ENCODE peak calls at places on chromosome 13, in six cellular contexts. E, G, J, Q, V and D are unnamed samples.

GRCh38 chr13:99628442-99628841 is 127.2 kb downstream of the TM9SF2 start:
- DNase-seq in Q (no peak), V (no peak), G (no peak), E (no peak), J (no peak), D (no peak)

GRCh38 chr13:50511877-50512332 is 331.6 kb downstream of the DLEU7 start:
- DNase-seq in G (no peak), Q (no peak), V (no peak), E (no peak), J (no peak), D (no peak)

GRCh38 chr13:87123987-87124784 is 547.0 kb upstream of the SLITRK5 start:
- DNase-seq in G (no peak), J (peak), Q (peak), V (no peak), E (no peak), D (no peak)

GRCh38 chr13:111947026-111947810 is 119.7 kb upstream of the SOX1 start:
- DNase-seq in J (no peak), Q (no peak), E (no peak), G (no peak), V (no peak), D (no peak)

GRCh38 chr13:33610471-33611015 is 207.4 kb upstream of the RFC3 start:
- DNase-seq in V (no peak), J (peak), G (no peak), Q (peak), E (no peak), D (peak)

GRCh38 chr13:85099245-85099644 is 700.0 kb downstream of the SLITRK6 start:
- DNase-seq in Q (no peak), J (no peak), G (no peak), V (no peak), E (no peak), D (no peak)

GRCh38 chr13:97212540-97213146 is 9.5 kb upstream of the MBNL2 start:
- DNase-seq in J (peak), Q (no peak), E (no peak), V (no peak), G (no peak), D (no peak)

GRCh38 chr13:39892731-39893293 is 237.3 kb downstream of the COG6 start:
- DNase-seq in Q (no peak), J (no peak), E (no peak), V (peak), G (no peak), D (no peak)

GRCh38 chr13:28464861-28465260 is 30.1 kb downstream of the FLT1 start:
- DNase-seq in E (no peak), G (no peak), Q (no peak), J (no peak), V (no peak), D (no peak)

GRCh38 chr13:29689548-29689947 is 94.1 kb upstream of the SLC7A1 start:
- DNase-seq in Q (no peak), G (no peak), J (no peak), V (no peak), E (no peak), D (no peak)

GRCh38 chr13:94280357-94280756 is 199.1 kb downstream of the DCT start:
- DNase-seq in G (no peak), V (no peak), E (no peak), J (peak), Q (no peak), D (no peak)

GRCh38 chr13:21076265-21076653 is 14.9 kb upstream of the LATS2 start:
- DNase-seq in Q (no peak), J (no peak), E (no peak), V (no peak), G (no peak), D (no peak)

GRCh38 chr13:30976041-30976440 is 43.6 kb downstream of the TEX26 start:
- DNase-seq in J (no peak), V (no peak), G (no peak), Q (no peak), E (no peak), D (no peak)

GRCh38 chr13:30983431-30983830 is 51.0 kb downstream of the TEX26 start:
- DNase-seq in Q (no peak), G (no peak), J (no peak), E (no peak), V (no peak), D (no peak)

GRCh38 chr13:30982506-30982905 is 50.0 kb downstream of the TEX26 start:
- DNase-seq in E (no peak), G (no peak), Q (no peak), V (no peak), J (no peak), D (no peak)

GRCh38 chr13:30982911-30983310 is 50.5 kb downstream of the TEX26 start:
- DNase-seq in G (no peak), V (no peak), Q (no peak), J (no peak), E (no peak), D (no peak)

DNA sequence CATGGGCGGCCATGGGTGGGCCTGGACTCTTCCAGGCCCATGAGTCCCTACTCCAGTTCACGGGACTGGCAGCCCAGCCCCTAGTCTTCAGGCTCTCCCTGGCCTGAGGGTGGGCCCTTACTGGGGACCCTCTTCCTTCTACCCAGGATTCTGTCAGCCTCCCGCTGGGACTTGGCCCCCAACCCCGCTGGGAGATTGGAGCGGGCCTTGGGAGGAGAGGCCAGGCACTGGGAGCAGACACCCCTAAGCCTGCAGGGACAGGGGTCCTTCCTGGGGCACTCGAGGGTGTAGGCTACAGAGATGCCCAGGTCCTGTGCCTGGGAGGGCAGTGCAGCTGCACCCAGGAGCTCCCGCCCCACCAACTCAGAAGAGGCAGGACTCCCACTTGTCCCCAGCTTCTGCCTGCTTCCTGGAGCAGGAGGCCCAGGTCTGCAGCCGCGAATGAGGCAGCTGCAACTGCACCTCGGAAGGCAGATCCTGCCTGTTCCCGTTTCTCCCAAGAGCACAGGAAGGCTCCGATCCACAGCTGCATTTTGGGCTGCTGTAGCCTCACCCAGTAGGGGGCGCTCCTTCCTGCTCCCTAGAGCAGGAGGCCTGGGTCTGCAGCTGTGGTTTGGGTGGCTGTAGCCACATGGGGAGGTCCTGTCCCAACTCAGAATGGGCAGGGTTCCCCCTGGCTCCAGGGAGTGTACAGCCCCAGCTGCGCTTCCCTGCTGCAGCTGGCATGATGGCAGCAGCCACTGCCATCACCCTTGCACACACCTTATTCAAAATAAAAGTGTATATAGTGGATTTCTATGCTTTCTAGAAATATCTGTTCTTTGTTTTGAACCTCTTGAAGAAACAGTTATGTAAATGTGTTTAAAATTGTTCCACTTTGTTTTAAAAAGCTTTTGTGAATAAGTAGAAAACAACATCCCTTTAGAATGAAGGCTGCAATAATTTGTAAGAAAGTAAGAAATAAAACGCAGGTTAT is 46.8 kb downstream of the TEX26 start:
- DNase-seq in E (no peak), Q (peak), G (no peak), J (peak), V (no peak), D (no peak)
- TF ChIP-seq CTCF in E (peak), Q (peak), G (no peak), J (peak), V (no peak), D (peak)

DNA sequence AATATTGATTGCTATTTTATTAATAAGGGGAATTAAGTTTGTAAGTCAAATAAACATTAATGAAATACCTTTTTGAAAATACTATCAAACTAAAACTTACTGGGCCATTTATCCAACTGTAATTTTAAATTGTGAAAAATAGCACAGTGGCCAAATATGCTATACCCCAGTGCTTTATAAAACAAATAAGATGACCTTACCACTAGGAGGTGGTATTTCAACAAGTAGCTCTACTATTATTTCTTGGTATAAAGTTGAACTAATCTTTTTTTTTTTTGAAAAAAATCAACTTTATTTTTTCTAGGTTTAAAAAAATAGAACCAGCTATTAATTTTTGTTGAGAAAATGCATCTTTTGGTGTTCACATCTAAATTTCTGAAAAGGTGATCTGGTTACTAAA is 14.7 kb downstream of the LACC1 start:
- DNase-seq in V (no peak), G (no peak), J (no peak), Q (no peak), E (no peak), D (no peak)
- TF ChIP-seq CTCF in V (no peak), G (no peak), J (peak), Q (peak), E (peak), D (no peak)

GRCh38 chr13:65615506-65615905 is 1614.6 kb downstream of the PCDH9 start:
- DNase-seq in E (no peak), G (no peak), Q (no peak), J (no peak), V (no peak), D (no peak)

GRCh38 chr13:65613004-65613403 is 1617.1 kb downstream of the PCDH9 start:
- DNase-seq in Q (no peak), G (no peak), E (no peak), V (no peak), J (peak), D (no peak)
- TF ChIP-seq CTCF in Q (peak), G (no peak), E (peak), V (no peak), J (no peak), D (no peak)

GRCh38 chr13:91158015-91158390 is 189.5 kb upstream of the MIR17HG start:
- DNase-seq in J (no peak), E (no peak), G (no peak), V (no peak), Q (no peak), D (no peak)

GRCh38 chr13:91166714-91167511 is 180.6 kb upstream of the MIR17HG start:
- DNase-seq in Q (no peak), E (no peak), V (no peak), J (no peak), G (no peak), D (no peak)

GRCh38 chr13:91165758-91166157 is 181.7 kb upstream of the MIR17HG start:
- DNase-seq in V (no peak), Q (no peak), G (no peak), E (no peak), J (no peak), D (no peak)

GRCh38 chr13:91157273-91158014 is 190.0 kb upstream of the MIR17HG start:
- DNase-seq in Q (no peak), J (no peak), V (no peak), E (no peak), G (no peak), D (no peak)

DNA sequence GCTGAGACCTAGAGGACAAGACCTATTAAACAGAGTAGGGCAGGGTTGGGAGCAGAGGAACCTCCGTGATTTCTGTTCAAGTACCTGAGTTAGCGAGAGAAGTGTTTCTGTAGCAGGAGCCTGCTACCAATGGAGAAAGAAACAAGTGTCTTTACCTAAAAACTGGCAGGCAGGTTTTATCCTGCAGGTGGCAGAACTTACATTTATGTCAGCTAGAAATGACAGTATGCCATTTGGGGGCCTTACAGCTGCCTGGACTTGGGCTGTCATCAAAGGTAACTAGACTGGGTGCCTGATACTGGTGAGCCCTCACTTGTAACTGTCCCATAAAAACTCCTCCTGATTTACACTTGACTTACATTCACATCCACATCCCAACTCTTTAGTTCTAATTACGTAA is 185.3 kb upstream of the MIR17HG start:
- DNase-seq in G (no peak), V (no peak), J (no peak), E (no peak), Q (no peak), D (no peak)
- TF ChIP-seq CTCF in G (no peak), V (no peak), J (no peak), E (peak), Q (no peak), D (no peak)

DNA sequence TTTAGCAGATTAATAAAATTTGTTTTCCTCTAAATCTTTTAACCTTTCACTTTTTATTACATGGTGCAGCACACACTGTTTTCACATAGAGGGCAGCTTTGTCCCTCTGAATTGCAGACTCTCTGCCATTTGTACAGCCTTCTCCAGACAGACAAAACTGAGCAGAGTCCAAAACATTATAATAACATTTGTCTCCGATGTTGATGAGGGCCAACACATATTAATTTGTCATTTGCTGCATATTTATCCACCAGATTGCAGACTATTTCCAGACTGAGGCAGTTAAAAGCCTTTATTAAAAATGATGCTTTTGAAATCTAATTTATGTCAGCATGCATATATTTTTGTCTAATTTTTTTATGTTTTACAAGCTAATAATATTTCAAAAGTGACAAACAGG is 1251.9 kb upstream of the SLC10A2 start:
- DNase-seq in G (no peak), Q (no peak), V (no peak), J (no peak), E (no peak), D (no peak)
- TF ChIP-seq CTCF in G (no peak), Q (peak), V (no peak), J (no peak), E (peak), D (no peak)